ENCODE peak calls at places on chromosome 10, in seven cellular contexts. I is transverse colon, Y is HCT116, G is heart left ventricle, O is A549, W is body of pancreas, D is right lobe of liver. B is an unnamed sample. For H3K4me1, the result is how much of the 10 kb centered on the place peaks cover.

GRCh38 chr10:124741922-124742417 is 2.2 kb downstream of the FAM53B start:
- DNase-seq in I (peak), Y (no peak), G (no peak), O (no peak), W (no peak), D (no peak), B (peak)

GRCh38 chr10:74118794-74119193 is 31.8 kb downstream of the AP3M1 start:
- DNase-seq in I (peak), Y (peak), G (no peak), O (peak), W (no peak), D (no peak), B (no peak)

GRCh38 chr10:51468424-51468823 is 231.0 kb downstream of the CSTF2T start:
- DNase-seq in I (no peak), Y (no peak), G (no peak), O (no peak), W (no peak), D (no peak), B (no peak)

GRCh38 chr10:7561216-7561893 is 105.4 kb downstream of the ITIH5 start:
- DNase-seq in I (peak), Y (no peak), G (peak), O (no peak), W (peak), D (peak), B (peak)

GRCh38 chr10:56135806-56136205 is 225.3 kb downstream of the ZWINT start:
- DNase-seq in I (no peak), Y (no peak), G (no peak), O (no peak), W (no peak), D (no peak), B (no peak)

GRCh38 chr10:128070721-128071416 is 55.4 kb downstream of the MKI67 start:
- DNase-seq in I (peak), Y (no peak), G (peak), O (no peak), W (no peak), D (peak), B (no peak)

GRCh38 chr10:24483701-24484100 is 240.0 kb downstream of the ARHGAP21 start:
- DNase-seq in I (peak), Y (peak), G (no peak), O (peak), W (peak), D (no peak), B (peak)

GRCh38 chr10:22620140-22620857 is 94.1 kb downstream of the PIP4K2A start:
- DNase-seq in I (peak), Y (peak), G (peak), O (peak), W (peak), D (no peak), B (peak)

GRCh38 chr10:123521076-123521475 is 145.1 kb upstream of the GPR26 start:
- DNase-seq in I (no peak), Y (no peak), G (no peak), O (no peak), W (no peak), D (no peak), B (no peak)

GRCh38 chr10:129033790-129034272 is 433.2 kb upstream of the MGMT start:
- DNase-seq in I (no peak), Y (no peak), G (no peak), O (no peak), W (no peak), D (no peak), B (no peak)

GRCh38 chr10:99784025-99784730 is 1.7 kb downstream of the ABCC2 start:
- DNase-seq in I (no peak), Y (no peak), G (no peak), O (no peak), W (peak), D (no peak), B (peak)

GRCh38 chr10:110415809-110416208 is 81.9 kb upstream of the DUSP5 start:
- DNase-seq in I (no peak), Y (no peak), G (no peak), O (no peak), W (no peak), D (no peak), B (no peak)
- H3K4me1 ChIP-seq in I (under half), Y (half or more), G (under half), O (half or more), W (under half), D (under half), B (under half)

GRCh38 chr10:90912854-90913479 is 7.9 kb downstream of the ANKRD1 start:
- DNase-seq in I (no peak), Y (no peak), G (no peak), O (no peak), W (no peak), D (no peak), B (no peak)
- TF ChIP-seq POLR2A in I (no peak), Y (no peak), G (peak), O (no peak), W (no peak), D (no peak), B (no peak)

GRCh38 chr10:26554246-26554645 is 116.1 kb downstream of the APBB1IP start:
- DNase-seq in I (no peak), Y (no peak), G (no peak), O (no peak), W (no peak), D (no peak), B (no peak)

GRCh38 chr10:26557641-26558014 is 119.5 kb downstream of the APBB1IP start:
- DNase-seq in I (no peak), Y (no peak), G (no peak), O (no peak), W (no peak), D (no peak), B (no peak)

GRCh38 chr10:26550774-26551526 is 112.8 kb downstream of the APBB1IP start:
- DNase-seq in I (no peak), Y (peak), G (no peak), O (no peak), W (no peak), D (no peak), B (no peak)

GRCh38 chr10:26556756-26557640 is 118.9 kb downstream of the APBB1IP start:
- DNase-seq in I (no peak), Y (peak), G (no peak), O (peak), W (peak), D (no peak), B (peak)

DNA sequence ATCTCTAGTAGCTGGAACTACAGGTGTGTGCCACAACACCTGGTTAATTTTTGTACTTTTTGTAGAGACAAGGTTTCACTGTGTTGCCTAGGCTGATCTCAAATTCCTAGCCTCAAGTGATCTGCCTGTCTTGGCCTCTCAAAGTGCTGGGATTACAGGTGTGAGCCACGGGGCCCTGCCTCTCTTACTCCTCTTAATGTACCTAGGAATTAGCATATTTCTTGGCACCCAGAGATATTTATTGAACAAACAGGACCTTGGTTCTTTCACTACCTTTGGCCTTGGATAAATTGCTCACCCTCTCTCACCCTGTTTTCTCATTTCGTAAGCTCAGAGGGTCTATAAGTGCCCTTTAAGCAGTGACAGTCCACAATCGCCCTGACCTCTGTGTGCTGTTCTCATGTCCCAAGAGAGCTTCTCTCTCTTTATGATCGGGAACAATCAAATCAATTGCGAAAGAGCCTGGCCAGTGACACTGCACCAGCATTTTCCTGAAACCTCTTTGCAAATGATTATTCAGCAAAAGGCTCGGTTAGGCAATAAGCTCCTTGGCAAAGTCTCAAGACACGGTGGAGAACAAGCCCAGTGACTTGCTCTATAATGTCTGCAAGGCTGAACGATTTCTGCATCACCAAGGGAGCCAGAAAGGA is 117.7 kb downstream of the APBB1IP start:
- DNase-seq in I (peak), Y (no peak), G (peak), O (peak), W (peak), D (peak), B (peak)
- H3K4me3 ChIP-seq in I (no peak), Y (no peak), G (no peak), O (no peak), W (no peak), D (no peak), B (no peak)

DNA sequence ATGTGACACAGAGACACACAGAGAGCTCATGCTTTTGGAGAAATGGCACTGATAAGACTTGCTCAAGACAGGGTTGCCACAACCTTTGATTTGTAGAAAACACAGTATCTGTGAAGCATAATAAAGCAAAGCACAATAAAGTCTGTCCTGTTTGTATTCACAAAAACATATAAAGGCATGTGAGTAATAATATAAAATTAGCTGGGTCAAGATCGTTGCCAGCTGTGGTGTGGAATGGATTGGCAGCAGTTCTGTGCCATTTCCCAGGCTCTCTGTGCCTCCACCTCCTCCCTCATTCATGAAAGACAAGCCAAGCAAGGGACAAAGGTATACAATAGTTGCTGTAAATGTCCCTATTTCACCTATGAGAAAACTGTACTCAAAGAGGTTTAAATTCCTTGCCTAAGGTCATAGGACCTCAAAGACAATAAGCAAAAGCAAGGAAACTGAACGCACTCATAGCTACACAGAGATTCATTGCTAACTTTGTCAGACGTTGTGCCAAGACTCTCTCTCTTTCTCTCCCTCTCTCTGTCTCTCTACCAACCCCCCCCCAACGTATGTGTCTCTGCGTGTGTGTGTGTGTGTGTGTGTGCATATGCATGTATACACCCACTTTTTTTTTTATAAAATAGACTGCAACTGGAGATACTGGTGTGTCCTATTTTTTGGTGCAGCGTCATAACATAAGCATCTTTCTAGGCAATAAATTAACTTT is 31.8 kb downstream of the CHST3 start:
- DNase-seq in I (no peak), Y (no peak), G (no peak), O (no peak), W (no peak), D (no peak), B (no peak)
- H3K4me1 ChIP-seq in I (under half), Y (under half), G (under half), O (under half), W (under half), D (under half), B (under half)

GRCh38 chr10:43137971-43138756 is at the start of gene CSGALNACT2:
- DNase-seq in I (peak), Y (peak), G (peak), O (peak), W (peak), D (peak), B (peak)
- TF ChIP-seq POLR2A in I (peak), Y (no peak), G (peak), O (peak), W (peak), D (peak), B (peak)

GRCh38 chr10:28130267-28130666 is 131.4 kb upstream of the ODAD2 start:
- DNase-seq in I (no peak), Y (no peak), G (no peak), O (no peak), W (no peak), D (no peak), B (no peak)
- H3K4me3 ChIP-seq in I (no peak), Y (peak), G (no peak), O (no peak), W (no peak), D (no peak), B (no peak)

GRCh38 chr10:35371731-35372130 is 35.4 kb downstream of the CCNY start:
- DNase-seq in I (no peak), Y (no peak), G (no peak), O (no peak), W (no peak), D (no peak), B (no peak)
- H3K4me1 ChIP-seq in I (under half), Y (under half), G (half or more), O (under half), W (under half), D (under half), B (under half)

GRCh38 chr10:119654540-119654939 is 3.4 kb downstream of the BAG3 start:
- DNase-seq in I (peak), Y (no peak), G (peak), O (peak), W (peak), D (peak), B (peak)

GRCh38 chr10:119657725-119658124 is 6.5 kb downstream of the BAG3 start:
- DNase-seq in I (peak), Y (no peak), G (no peak), O (no peak), W (no peak), D (peak), B (peak)

GRCh38 chr10:119656760-119657159 is 5.6 kb downstream of the BAG3 start:
- DNase-seq in I (no peak), Y (no peak), G (no peak), O (no peak), W (no peak), D (no peak), B (no peak)

GRCh38 chr10:119653209-119653608 is 2.0 kb downstream of the BAG3 start:
- DNase-seq in I (no peak), Y (no peak), G (no peak), O (no peak), W (no peak), D (no peak), B (no peak)

GRCh38 chr10:119655566-119656001 is 4.4 kb downstream of the BAG3 start:
- DNase-seq in I (peak), Y (no peak), G (peak), O (no peak), W (no peak), D (no peak), B (no peak)
- TF ChIP-seq POLR2A in I (peak), Y (no peak), G (peak), O (no peak), W (no peak), D (no peak), B (no peak)

B was measured in thyroid gland.